ENCODE peak calls at places on chromosomes 16 and 17, in ten cellular contexts. One of them, this sample, is unnamed.

GRCh38 chr16:53745753-53746258 is 41.9 kb downstream of the FTO start:
- DNase-seq in heart right ventricle: no peak
- DNase-seq in fibroblast of villous mesenchyme: peak; percentile 45
- DNase-seq in AG09309: no peak
- DNase-seq in HFF-Myc: no peak
- DNase-seq in HFFc6: peak; percentile 74
- DNase-seq in dorsolateral prefrontal cortex: no peak
- DNase-seq in choroid plexus epithelial cell: no peak
- DNase-seq in upper lobe of right lung: no peak
- DNase-seq in WTC11: no peak
- DNase-seq in this sample: peak; percentile 38

GRCh38 chr16:59385953-59386352 is 651.8 kb upstream of the GOT2 start:
- DNase-seq in heart right ventricle: no peak
- DNase-seq in fibroblast of villous mesenchyme: peak; percentile 36
- DNase-seq in AG09309: peak; percentile 3
- DNase-seq in HFF-Myc: peak; percentile 11
- DNase-seq in HFFc6: peak; percentile 94
- DNase-seq in dorsolateral prefrontal cortex: no peak
- DNase-seq in choroid plexus epithelial cell: peak; percentile 85
- DNase-seq in upper lobe of right lung: no peak
- DNase-seq in WTC11: no peak
- DNase-seq in this sample: peak; percentile 61

GRCh38 chr17:77735341-77736206 is 222.9 kb upstream of the TNRC6C start:
- DNase-seq in heart right ventricle: peak; percentile 71
- DNase-seq in fibroblast of villous mesenchyme: no peak
- DNase-seq in AG09309: no peak
- DNase-seq in HFF-Myc: no peak
- DNase-seq in HFFc6: no peak
- DNase-seq in dorsolateral prefrontal cortex: no peak
- DNase-seq in choroid plexus epithelial cell: peak; percentile 18
- DNase-seq in upper lobe of right lung: peak; percentile 85
- DNase-seq in WTC11: no peak
- DNase-seq in this sample: peak; percentile 58

GRCh38 chr17:7176870-7177209 is 2.3 kb downstream of the ASGR1 start:
- DNase-seq in heart right ventricle: no peak
- DNase-seq in fibroblast of villous mesenchyme: no peak
- DNase-seq in AG09309: no peak
- DNase-seq in HFF-Myc: no peak
- DNase-seq in HFFc6: no peak
- DNase-seq in dorsolateral prefrontal cortex: no peak
- DNase-seq in choroid plexus epithelial cell: peak; percentile 44
- DNase-seq in upper lobe of right lung: no peak
- DNase-seq in WTC11: peak; percentile 37
- DNase-seq in this sample: no peak

GRCh38 chr17:62572488-62573469 is 54.7 kb upstream of the MRC2 start:
- DNase-seq in heart right ventricle: no peak
- DNase-seq in fibroblast of villous mesenchyme: no peak
- DNase-seq in AG09309: no peak
- DNase-seq in HFF-Myc: no peak
- DNase-seq in HFFc6: peak; percentile 19
- DNase-seq in dorsolateral prefrontal cortex: no peak
- DNase-seq in choroid plexus epithelial cell: peak; percentile 88
- DNase-seq in upper lobe of right lung: no peak
- DNase-seq in WTC11: no peak
- DNase-seq in this sample: no peak

GRCh38 chr17:70539172-70539924 is 370.0 kb downstream of the KCNJ2 start:
- DNase-seq in heart right ventricle: no peak
- DNase-seq in fibroblast of villous mesenchyme: no peak
- DNase-seq in AG09309: no peak
- DNase-seq in HFF-Myc: no peak
- DNase-seq in HFFc6: no peak
- DNase-seq in dorsolateral prefrontal cortex: no peak
- DNase-seq in choroid plexus epithelial cell: peak; percentile 25
- DNase-seq in upper lobe of right lung: no peak
- DNase-seq in WTC11: no peak
- DNase-seq in this sample: no peak

GRCh38 chr17:16328997-16329396 is 24.3 kb downstream of the CENPV start:
- DNase-seq in heart right ventricle: no peak
- DNase-seq in fibroblast of villous mesenchyme: no peak
- DNase-seq in AG09309: no peak
- DNase-seq in HFF-Myc: no peak
- DNase-seq in HFFc6: no peak
- DNase-seq in dorsolateral prefrontal cortex: no peak
- DNase-seq in choroid plexus epithelial cell: no peak
- DNase-seq in upper lobe of right lung: no peak
- DNase-seq in WTC11: no peak
- DNase-seq in this sample: peak; percentile 4

GRCh38 chr16:31577411-31577810 is 49.7 kb downstream of the AHSP start:
- DNase-seq in heart right ventricle: no peak
- DNase-seq in fibroblast of villous mesenchyme: no peak
- DNase-seq in AG09309: no peak
- DNase-seq in HFF-Myc: no peak
- DNase-seq in HFFc6: no peak
- DNase-seq in dorsolateral prefrontal cortex: no peak
- DNase-seq in choroid plexus epithelial cell: no peak
- DNase-seq in upper lobe of right lung: no peak
- DNase-seq in WTC11: no peak
- DNase-seq in this sample: no peak

GRCh38 chr17:68981288-68981687 is 26.1 kb upstream of the ABCA8 start:
- DNase-seq in heart right ventricle: no peak
- DNase-seq in fibroblast of villous mesenchyme: peak; percentile 94
- DNase-seq in AG09309: peak; percentile 74
- DNase-seq in HFF-Myc: peak; percentile 27
- DNase-seq in HFFc6: no peak
- DNase-seq in dorsolateral prefrontal cortex: no peak
- DNase-seq in choroid plexus epithelial cell: peak; percentile 93
- DNase-seq in upper lobe of right lung: no peak
- DNase-seq in WTC11: no peak
- DNase-seq in this sample: peak; percentile 29

GRCh38 chr16:2157480-2158261 is 2.1 kb downstream of the TRAF7 start:
- DNase-seq in heart right ventricle: no peak
- DNase-seq in fibroblast of villous mesenchyme: no peak
- DNase-seq in AG09309: no peak
- DNase-seq in HFF-Myc: no peak
- DNase-seq in HFFc6: no peak
- DNase-seq in dorsolateral prefrontal cortex: no peak
- DNase-seq in choroid plexus epithelial cell: no peak
- DNase-seq in upper lobe of right lung: no peak
- DNase-seq in WTC11: no peak
- DNase-seq in this sample: no peak

GRCh38 chr16:2156025-2156848 is 655 bp downstream of the TRAF7 start:
- DNase-seq in heart right ventricle: no peak
- DNase-seq in fibroblast of villous mesenchyme: peak; percentile 80
- DNase-seq in AG09309: peak; percentile 23
- DNase-seq in HFF-Myc: no peak
- DNase-seq in HFFc6: peak; percentile 65
- DNase-seq in dorsolateral prefrontal cortex: no peak
- DNase-seq in choroid plexus epithelial cell: peak; percentile 77
- DNase-seq in upper lobe of right lung: no peak
- DNase-seq in WTC11: no peak
- DNase-seq in this sample: peak; percentile 41

GRCh38 chr16:2156849-2157224 is 1.3 kb downstream of the TRAF7 start:
- DNase-seq in heart right ventricle: no peak
- DNase-seq in fibroblast of villous mesenchyme: no peak
- DNase-seq in AG09309: no peak
- DNase-seq in HFF-Myc: no peak
- DNase-seq in HFFc6: no peak
- DNase-seq in dorsolateral prefrontal cortex: no peak
- DNase-seq in choroid plexus epithelial cell: no peak
- DNase-seq in upper lobe of right lung: no peak
- DNase-seq in WTC11: no peak
- DNase-seq in this sample: no peak

GRCh38 chr16:2154533-2155090 is 970 bp upstream of the TRAF7 start:
- DNase-seq in heart right ventricle: no peak
- DNase-seq in fibroblast of villous mesenchyme: no peak
- DNase-seq in AG09309: no peak
- DNase-seq in HFF-Myc: no peak
- DNase-seq in HFFc6: no peak
- DNase-seq in dorsolateral prefrontal cortex: no peak
- DNase-seq in choroid plexus epithelial cell: no peak
- DNase-seq in upper lobe of right lung: no peak
- DNase-seq in WTC11: no peak
- DNase-seq in this sample: no peak

DNA sequence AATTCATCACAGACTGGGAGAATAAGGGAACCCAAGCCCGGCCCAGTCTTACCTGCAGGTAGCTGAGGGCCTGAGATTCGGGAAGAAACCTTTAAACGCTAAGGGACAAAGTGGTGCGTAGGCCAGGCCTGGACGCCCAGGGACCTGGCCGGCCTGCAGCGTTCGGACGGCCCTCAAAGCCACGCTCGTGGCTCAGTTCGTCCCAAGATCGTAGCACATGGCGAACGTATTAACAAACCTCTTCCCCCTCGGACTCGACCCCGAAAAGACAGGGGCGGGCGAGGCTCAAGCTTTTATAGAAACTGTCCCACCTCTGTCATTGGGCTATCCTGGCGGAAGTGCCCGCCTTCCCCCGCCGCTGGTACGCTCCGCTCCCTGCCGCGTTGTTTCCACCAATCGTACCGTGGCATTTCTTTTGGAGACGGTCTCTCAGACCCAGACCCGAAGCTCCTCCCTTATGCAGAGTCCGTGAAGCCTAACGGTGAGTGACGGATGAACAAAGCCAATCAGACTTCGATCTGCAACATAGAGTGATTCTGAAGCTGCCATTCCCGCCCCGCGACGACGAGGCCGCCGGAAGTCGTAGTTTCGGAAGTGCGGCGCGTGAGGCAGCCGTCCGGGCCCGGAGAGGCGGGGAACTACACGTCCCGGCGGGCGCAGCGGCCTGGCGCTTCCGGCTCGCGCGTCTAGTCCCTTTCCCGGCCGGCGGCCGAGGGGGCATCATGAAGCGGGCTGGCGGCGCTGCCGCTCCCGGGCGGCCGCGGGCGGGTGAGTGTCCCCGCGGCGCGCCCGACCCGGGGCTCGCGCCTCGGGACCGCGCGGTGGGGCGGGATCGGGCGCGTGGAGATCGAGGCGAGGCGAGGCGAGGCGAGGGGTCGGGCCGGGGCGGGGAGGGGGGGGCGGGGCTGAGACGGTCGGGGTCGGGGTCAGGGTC is at the start of gene TRAF7:
- DNase-seq in heart right ventricle: peak; percentile 98
- DNase-seq in fibroblast of villous mesenchyme: peak; percentile 100
- DNase-seq in AG09309: peak; percentile 100
- DNase-seq in HFF-Myc: peak; percentile 100
- DNase-seq in HFFc6: peak; percentile 100
- DNase-seq in dorsolateral prefrontal cortex: peak; percentile 99
- DNase-seq in choroid plexus epithelial cell: peak; percentile 100
- DNase-seq in upper lobe of right lung: peak; percentile 99
- DNase-seq in WTC11: peak; percentile 99
- DNase-seq in this sample: peak; percentile 100
- TF ChIP-seq CTCF in heart right ventricle: no peak
- TF ChIP-seq CTCF in fibroblast of villous mesenchyme: no peak
- TF ChIP-seq CTCF in AG09309: no peak
- TF ChIP-seq CTCF in HFF-Myc: no peak
- TF ChIP-seq CTCF in HFFc6: no peak
- TF ChIP-seq CTCF in dorsolateral prefrontal cortex: peak; percentile 33
- TF ChIP-seq CTCF in choroid plexus epithelial cell: no peak
- TF ChIP-seq CTCF in upper lobe of right lung: no peak
- TF ChIP-seq CTCF in WTC11: no peak
- TF ChIP-seq CTCF in this sample: no peak

GRCh38 chr17:28551421-28552186 is 820 bp downstream of the UNC119 start:
- DNase-seq in heart right ventricle: no peak
- DNase-seq in fibroblast of villous mesenchyme: peak; percentile 33
- DNase-seq in AG09309: no peak
- DNase-seq in HFF-Myc: no peak
- DNase-seq in HFFc6: no peak
- DNase-seq in dorsolateral prefrontal cortex: no peak
- DNase-seq in choroid plexus epithelial cell: peak; percentile 25
- DNase-seq in upper lobe of right lung: no peak
- DNase-seq in WTC11: no peak
- DNase-seq in this sample: no peak

GRCh38 chr17:28547623-28548416 is 4.6 kb downstream of the UNC119 start:
- DNase-seq in heart right ventricle: peak; percentile 79
- DNase-seq in fibroblast of villous mesenchyme: peak; percentile 66
- DNase-seq in AG09309: no peak
- DNase-seq in HFF-Myc: peak; percentile 31
- DNase-seq in HFFc6: peak; percentile 69
- DNase-seq in dorsolateral prefrontal cortex: peak; percentile 63
- DNase-seq in choroid plexus epithelial cell: peak; percentile 77
- DNase-seq in upper lobe of right lung: peak; percentile 87
- DNase-seq in WTC11: peak; percentile 93
- DNase-seq in this sample: peak; percentile 83

GRCh38 chr17:28548417-28549130 is 3.9 kb downstream of the UNC119 start:
- DNase-seq in heart right ventricle: no peak
- DNase-seq in fibroblast of villous mesenchyme: no peak
- DNase-seq in AG09309: no peak
- DNase-seq in HFF-Myc: no peak
- DNase-seq in HFFc6: no peak
- DNase-seq in dorsolateral prefrontal cortex: no peak
- DNase-seq in choroid plexus epithelial cell: no peak
- DNase-seq in upper lobe of right lung: no peak
- DNase-seq in WTC11: no peak
- DNase-seq in this sample: no peak

GRCh38 chr17:28550858-28551257 is 1.6 kb downstream of the UNC119 start:
- DNase-seq in heart right ventricle: no peak
- DNase-seq in fibroblast of villous mesenchyme: no peak
- DNase-seq in AG09309: no peak
- DNase-seq in HFF-Myc: no peak
- DNase-seq in HFFc6: no peak
- DNase-seq in dorsolateral prefrontal cortex: no peak
- DNase-seq in choroid plexus epithelial cell: no peak
- DNase-seq in upper lobe of right lung: no peak
- DNase-seq in WTC11: no peak
- DNase-seq in this sample: no peak

GRCh38 chr17:28549274-28550132 is 2.9 kb downstream of the UNC119 start:
- DNase-seq in heart right ventricle: no peak
- DNase-seq in fibroblast of villous mesenchyme: no peak
- DNase-seq in AG09309: no peak
- DNase-seq in HFF-Myc: no peak
- DNase-seq in HFFc6: no peak
- DNase-seq in dorsolateral prefrontal cortex: no peak
- DNase-seq in choroid plexus epithelial cell: no peak
- DNase-seq in upper lobe of right lung: no peak
- DNase-seq in WTC11: no peak
- DNase-seq in this sample: no peak
- TF ChIP-seq CTCF in heart right ventricle: no peak
- TF ChIP-seq CTCF in fibroblast of villous mesenchyme: no peak
- TF ChIP-seq CTCF in AG09309: peak; percentile 2
- TF ChIP-seq CTCF in HFF-Myc: no peak
- TF ChIP-seq CTCF in HFFc6: no peak
- TF ChIP-seq CTCF in dorsolateral prefrontal cortex: no peak
- TF ChIP-seq CTCF in choroid plexus epithelial cell: no peak
- TF ChIP-seq CTCF in upper lobe of right lung: no peak
- TF ChIP-seq CTCF in WTC11: no peak
- TF ChIP-seq CTCF in this sample: no peak

GRCh38 chr16:67104061-67104460 is 5.7 kb upstream of the PHAF1 start:
- DNase-seq in heart right ventricle: no peak
- DNase-seq in fibroblast of villous mesenchyme: no peak
- DNase-seq in AG09309: no peak
- DNase-seq in HFF-Myc: no peak
- DNase-seq in HFFc6: no peak
- DNase-seq in dorsolateral prefrontal cortex: no peak
- DNase-seq in choroid plexus epithelial cell: peak; percentile 65
- DNase-seq in upper lobe of right lung: no peak
- DNase-seq in WTC11: peak; percentile 60
- DNase-seq in this sample: no peak
- TF ChIP-seq CTCF in heart right ventricle: no peak
- TF ChIP-seq CTCF in fibroblast of villous mesenchyme: peak; percentile 51
- TF ChIP-seq CTCF in AG09309: peak; percentile 35
- TF ChIP-seq CTCF in HFF-Myc: peak; percentile 52
- TF ChIP-seq CTCF in HFFc6: peak; percentile 74
- TF ChIP-seq CTCF in dorsolateral prefrontal cortex: peak; percentile 16
- TF ChIP-seq CTCF in choroid plexus epithelial cell: peak; percentile 67
- TF ChIP-seq CTCF in upper lobe of right lung: peak; percentile 27
- TF ChIP-seq CTCF in WTC11: no peak
- TF ChIP-seq CTCF in this sample: peak; percentile 18

GRCh38 chr16:16960785-16961184 is 510.0 kb downstream of the XYLT1 start:
- DNase-seq in heart right ventricle: no peak
- DNase-seq in fibroblast of villous mesenchyme: no peak
- DNase-seq in AG09309: no peak
- DNase-seq in HFF-Myc: no peak
- DNase-seq in HFFc6: no peak
- DNase-seq in dorsolateral prefrontal cortex: no peak
- DNase-seq in choroid plexus epithelial cell: no peak
- DNase-seq in upper lobe of right lung: no peak
- DNase-seq in WTC11: peak; percentile 32
- DNase-seq in this sample: no peak
- TF ChIP-seq CTCF in heart right ventricle: no peak
- TF ChIP-seq CTCF in fibroblast of villous mesenchyme: no peak
- TF ChIP-seq CTCF in AG09309: no peak
- TF ChIP-seq CTCF in HFF-Myc: no peak
- TF ChIP-seq CTCF in HFFc6: no peak
- TF ChIP-seq CTCF in dorsolateral prefrontal cortex: no peak
- TF ChIP-seq CTCF in choroid plexus epithelial cell: no peak
- TF ChIP-seq CTCF in upper lobe of right lung: no peak
- TF ChIP-seq CTCF in WTC11: no peak
- TF ChIP-seq CTCF in this sample: no peak

This sample was measured in MCF 10A.